ENCODE peak calls at places on chromosomes 1 and 21, in five cellular contexts. One of them, this sample, is unnamed.

GRCh38 chr1:1290238-1290731 is 10.0 kb downstream of the SCNN1D start:
- DNase-seq in mesenchymal stem cell: peak
- DNase-seq in IMR-90: no peak
- DNase-seq in neuronal stem cell: no peak
- DNase-seq in H1: no peak
- DNase-seq in this sample: peak

GRCh38 chr1:236502972-236503639 is 20.7 kb upstream of the LGALS8 start:
- DNase-seq in H1: peak
- DNase-seq in mesenchymal stem cell: peak
- DNase-seq in neuronal stem cell: peak
- DNase-seq in IMR-90: peak
- DNase-seq in this sample: peak

GRCh38 chr1:218585565-218586184 is 240.5 kb downstream of the TGFB2 start:
- DNase-seq in mesenchymal stem cell: peak
- DNase-seq in neuronal stem cell: peak
- DNase-seq in IMR-90: peak
- DNase-seq in H1: peak
- DNase-seq in this sample: no peak

GRCh38 chr1:178650950-178651461 is 74.0 kb upstream of the RALGPS2 start:
- DNase-seq in IMR-90: peak
- DNase-seq in mesenchymal stem cell: peak
- DNase-seq in H1: no peak
- DNase-seq in neuronal stem cell: no peak
- DNase-seq in this sample: no peak

GRCh38 chr1:228784191-228784590 is 48.9 kb downstream of the RHOU start:
- DNase-seq in neuronal stem cell: no peak
- DNase-seq in mesenchymal stem cell: no peak
- DNase-seq in H1: no peak
- DNase-seq in IMR-90: no peak
- DNase-seq in this sample: peak

GRCh38 chr1:2112280-2112701 is 62.1 kb downstream of the PRKCZ start:
- DNase-seq in IMR-90: no peak
- DNase-seq in neuronal stem cell: no peak
- DNase-seq in mesenchymal stem cell: no peak
- DNase-seq in H1: no peak
- DNase-seq in this sample: no peak

GRCh38 chr1:92832537-92833160 is 809 bp downstream of the RPL5 start:
- DNase-seq in H1: no peak
- DNase-seq in mesenchymal stem cell: no peak
- DNase-seq in neuronal stem cell: no peak
- DNase-seq in IMR-90: no peak
- DNase-seq in this sample: peak

GRCh38 chr1:108878678-108879077 is 1.9 kb downstream of the GPSM2 start:
- DNase-seq in IMR-90: no peak
- DNase-seq in mesenchymal stem cell: no peak
- DNase-seq in H1: no peak
- DNase-seq in neuronal stem cell: no peak
- DNase-seq in this sample: no peak

GRCh38 chr1:63713041-63713440 is 60.8 kb upstream of the ROR1 start:
- DNase-seq in mesenchymal stem cell: no peak
- DNase-seq in H1: no peak
- DNase-seq in neuronal stem cell: no peak
- DNase-seq in IMR-90: no peak
- DNase-seq in this sample: no peak

GRCh38 chr21:38980416-38981319 is 174.9 kb downstream of the ETS2 start:
- DNase-seq in IMR-90: no peak
- DNase-seq in H1: no peak
- DNase-seq in neuronal stem cell: no peak
- DNase-seq in mesenchymal stem cell: no peak
- DNase-seq in this sample: no peak

GRCh38 chr1:76330993-76331603 is 256.6 kb downstream of the ST6GALNAC3 start:
- DNase-seq in IMR-90: peak
- DNase-seq in neuronal stem cell: peak
- DNase-seq in H1: peak
- DNase-seq in mesenchymal stem cell: peak
- DNase-seq in this sample: peak

GRCh38 chr1:165875171-165875570 is 47.8 kb downstream of the UCK2 start:
- DNase-seq in mesenchymal stem cell: no peak
- DNase-seq in neuronal stem cell: no peak
- DNase-seq in IMR-90: no peak
- DNase-seq in H1: no peak
- DNase-seq in this sample: no peak

GRCh38 chr1:154272999-154273563 is 652 bp downstream of the HAX1 start:
- DNase-seq in mesenchymal stem cell: no peak
- DNase-seq in IMR-90: no peak
- DNase-seq in H1: no peak
- DNase-seq in neuronal stem cell: no peak
- DNase-seq in this sample: no peak

GRCh38 chr1:230189276-230190183 is 122.5 kb downstream of the GALNT2 start:
- DNase-seq in IMR-90: no peak
- DNase-seq in H1: no peak
- DNase-seq in neuronal stem cell: no peak
- DNase-seq in mesenchymal stem cell: no peak
- DNase-seq in this sample: no peak

GRCh38 chr1:227192163-227192562 is 126.1 kb downstream of the CDC42BPA start:
- DNase-seq in mesenchymal stem cell: peak
- DNase-seq in IMR-90: peak
- DNase-seq in neuronal stem cell: no peak
- DNase-seq in H1: peak
- DNase-seq in this sample: no peak

GRCh38 chr1:169472759-169473158 is 13.0 kb downstream of the SLC19A2 start:
- DNase-seq in H1: no peak
- DNase-seq in neuronal stem cell: no peak
- DNase-seq in mesenchymal stem cell: no peak
- DNase-seq in IMR-90: no peak
- DNase-seq in this sample: no peak

GRCh38 chr21:41656946-41657525 is 109.8 kb downstream of the RIPK4 start:
- DNase-seq in H1: no peak
- DNase-seq in mesenchymal stem cell: no peak
- DNase-seq in IMR-90: no peak
- DNase-seq in neuronal stem cell: no peak
- DNase-seq in this sample: peak

GRCh38 chr1:110746644-110747259 is 72.0 kb upstream of the KCNA3 start:
- DNase-seq in neuronal stem cell: peak
- DNase-seq in IMR-90: peak
- DNase-seq in H1: peak
- DNase-seq in mesenchymal stem cell: peak
- DNase-seq in this sample: peak

GRCh38 chr1:201894343-201895119 is 5.8 kb downstream of the SHISA4 start:
- DNase-seq in neuronal stem cell: no peak
- DNase-seq in H1: no peak
- DNase-seq in mesenchymal stem cell: no peak
- DNase-seq in IMR-90: peak
- DNase-seq in this sample: no peak

GRCh38 chr1:8378202-8378601 is 60.3 kb downstream of the SLC45A1 start:
- DNase-seq in neuronal stem cell: no peak
- DNase-seq in H1: no peak
- DNase-seq in mesenchymal stem cell: peak
- DNase-seq in IMR-90: peak
- DNase-seq in this sample: no peak

GRCh38 chr1:95084317-95085176 is 11.8 kb upstream of the ALG14 start:
- DNase-seq in mesenchymal stem cell: peak
- DNase-seq in H1: peak
- DNase-seq in IMR-90: peak
- DNase-seq in neuronal stem cell: no peak
- DNase-seq in this sample: no peak

GRCh38 chr21:26836546-26836945 is 8.7 kb downstream of the ADAMTS1 start:
- DNase-seq in H1: no peak
- DNase-seq in neuronal stem cell: no peak
- DNase-seq in mesenchymal stem cell: peak
- DNase-seq in IMR-90: no peak
- DNase-seq in this sample: no peak

GRCh38 chr1:225899044-225899925 is 10.3 kb upstream of the LEFTY1 start:
- DNase-seq in H1: peak
- DNase-seq in mesenchymal stem cell: no peak
- DNase-seq in neuronal stem cell: no peak
- DNase-seq in IMR-90: no peak
- DNase-seq in this sample: no peak

GRCh38 chr1:11245904-11246726 is 16.2 kb downstream of the MTOR start:
- DNase-seq in mesenchymal stem cell: no peak
- DNase-seq in IMR-90: no peak
- DNase-seq in H1: no peak
- DNase-seq in neuronal stem cell: no peak
- DNase-seq in this sample: no peak

GRCh38 chr1:243482237-243483022 is 226.6 kb downstream of the SDCCAG8 start:
- DNase-seq in H1: no peak
- DNase-seq in IMR-90: peak
- DNase-seq in mesenchymal stem cell: peak
- DNase-seq in neuronal stem cell: peak
- DNase-seq in this sample: peak

GRCh38 chr1:2134604-2135307 is 59.8 kb downstream of the FAAP20 start:
- DNase-seq in H1: no peak
- DNase-seq in mesenchymal stem cell: no peak
- DNase-seq in IMR-90: no peak
- DNase-seq in neuronal stem cell: no peak
- DNase-seq in this sample: peak

GRCh38 chr1:156119503-156120209 is 5.1 kb downstream of the LMNA start:
- DNase-seq in mesenchymal stem cell: peak
- DNase-seq in H1: no peak
- DNase-seq in IMR-90: peak
- DNase-seq in neuronal stem cell: no peak
- DNase-seq in this sample: peak
- H3K4me3 ChIP-seq in mesenchymal stem cell: peak
- H3K4me3 ChIP-seq in H1: no peak
- H3K4me3 ChIP-seq in IMR-90: peak
- H3K4me3 ChIP-seq in neuronal stem cell: no peak
- H3K4me3 ChIP-seq in this sample: no peak

GRCh38 chr1:32755098-32755809 is 52.7 kb upstream of the SYNC start:
- DNase-seq in mesenchymal stem cell: no peak
- DNase-seq in IMR-90: no peak
- DNase-seq in neuronal stem cell: no peak
- DNase-seq in H1: peak
- DNase-seq in this sample: no peak

GRCh38 chr1:32758177-32758794 is 55.7 kb upstream of the SYNC start:
- DNase-seq in IMR-90: no peak
- DNase-seq in H1: no peak
- DNase-seq in neuronal stem cell: no peak
- DNase-seq in mesenchymal stem cell: no peak
- DNase-seq in this sample: no peak

GRCh38 chr1:32755810-32756159 is 53.2 kb upstream of the SYNC start:
- DNase-seq in mesenchymal stem cell: no peak
- DNase-seq in IMR-90: no peak
- DNase-seq in neuronal stem cell: no peak
- DNase-seq in H1: no peak
- DNase-seq in this sample: no peak

GRCh38 chr1:32758795-32759430 is 56.3 kb upstream of the SYNC start:
- DNase-seq in mesenchymal stem cell: no peak
- DNase-seq in IMR-90: no peak
- DNase-seq in H1: no peak
- DNase-seq in neuronal stem cell: no peak
- DNase-seq in this sample: no peak

DNA sequence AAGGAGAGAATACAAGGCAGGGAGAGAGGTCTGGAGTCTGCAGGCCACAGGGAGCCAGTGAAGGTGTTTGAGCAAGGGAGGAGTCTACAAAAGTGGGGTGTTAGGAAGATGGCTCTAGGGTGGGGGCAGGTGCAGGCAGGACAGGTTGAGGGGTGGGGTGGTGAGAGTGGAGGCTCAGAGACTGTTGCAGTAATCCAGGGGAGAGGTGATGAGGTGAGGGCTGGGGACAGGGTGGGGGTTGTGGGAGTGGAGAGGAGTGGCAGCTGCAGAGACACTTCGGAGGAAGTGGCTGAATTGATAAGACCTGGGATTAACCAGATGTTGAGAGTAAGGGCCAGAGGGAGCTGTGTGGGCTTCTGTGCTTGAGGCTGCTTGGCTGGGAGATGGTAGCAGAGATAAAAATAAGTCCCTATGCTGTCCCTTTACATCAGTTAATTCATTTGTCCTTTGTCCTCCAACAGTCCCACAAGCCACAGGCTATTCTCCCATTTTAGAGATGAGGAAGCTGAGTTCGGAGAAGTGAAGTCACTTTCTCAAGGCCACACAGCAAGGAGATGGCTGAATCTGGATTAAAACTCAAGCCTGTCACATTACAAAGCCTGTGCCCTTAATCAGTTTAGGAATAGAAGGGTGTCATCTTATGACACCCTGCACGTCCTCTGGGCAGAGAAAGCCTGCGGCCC is 54.8 kb upstream of the SYNC start:
- DNase-seq in H1: no peak
- DNase-seq in IMR-90: no peak
- DNase-seq in mesenchymal stem cell: no peak
- DNase-seq in neuronal stem cell: no peak
- DNase-seq in this sample: no peak
- H4K91ac ChIP-seq in H1: no peak
- H4K91ac ChIP-seq in IMR-90: no peak
- H4K91ac ChIP-seq in mesenchymal stem cell: no peak
- H4K91ac ChIP-seq in neuronal stem cell: no peak
- H4K91ac ChIP-seq in this sample: peak

DNA sequence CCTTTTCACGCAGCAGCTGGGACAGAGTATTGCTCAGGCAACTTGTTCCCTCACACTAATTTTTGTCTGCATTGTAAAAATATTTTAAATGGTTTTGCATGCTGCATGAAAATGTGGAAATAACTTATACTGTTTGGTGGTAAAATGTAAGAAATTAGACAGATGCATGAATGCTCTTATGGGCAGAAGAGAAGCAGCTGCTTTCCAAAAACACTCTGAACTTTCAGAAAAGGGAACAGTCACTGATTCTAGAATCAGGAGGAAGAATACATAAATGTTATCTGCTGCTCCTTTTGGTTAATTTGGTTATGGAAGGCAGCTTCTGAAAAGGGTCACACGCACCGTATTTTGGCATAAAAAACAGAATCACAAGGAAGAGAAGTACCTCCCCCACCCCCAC is 87.0 kb upstream of the RUNX1 start:
- DNase-seq in neuronal stem cell: no peak
- DNase-seq in mesenchymal stem cell: no peak
- DNase-seq in IMR-90: no peak
- DNase-seq in H1: no peak
- DNase-seq in this sample: peak
- H2AFZ ChIP-seq in neuronal stem cell: no peak
- H2AFZ ChIP-seq in mesenchymal stem cell: peak
- H2AFZ ChIP-seq in IMR-90: peak
- H2AFZ ChIP-seq in H1: peak
- H2AFZ ChIP-seq in this sample: peak

DNA sequence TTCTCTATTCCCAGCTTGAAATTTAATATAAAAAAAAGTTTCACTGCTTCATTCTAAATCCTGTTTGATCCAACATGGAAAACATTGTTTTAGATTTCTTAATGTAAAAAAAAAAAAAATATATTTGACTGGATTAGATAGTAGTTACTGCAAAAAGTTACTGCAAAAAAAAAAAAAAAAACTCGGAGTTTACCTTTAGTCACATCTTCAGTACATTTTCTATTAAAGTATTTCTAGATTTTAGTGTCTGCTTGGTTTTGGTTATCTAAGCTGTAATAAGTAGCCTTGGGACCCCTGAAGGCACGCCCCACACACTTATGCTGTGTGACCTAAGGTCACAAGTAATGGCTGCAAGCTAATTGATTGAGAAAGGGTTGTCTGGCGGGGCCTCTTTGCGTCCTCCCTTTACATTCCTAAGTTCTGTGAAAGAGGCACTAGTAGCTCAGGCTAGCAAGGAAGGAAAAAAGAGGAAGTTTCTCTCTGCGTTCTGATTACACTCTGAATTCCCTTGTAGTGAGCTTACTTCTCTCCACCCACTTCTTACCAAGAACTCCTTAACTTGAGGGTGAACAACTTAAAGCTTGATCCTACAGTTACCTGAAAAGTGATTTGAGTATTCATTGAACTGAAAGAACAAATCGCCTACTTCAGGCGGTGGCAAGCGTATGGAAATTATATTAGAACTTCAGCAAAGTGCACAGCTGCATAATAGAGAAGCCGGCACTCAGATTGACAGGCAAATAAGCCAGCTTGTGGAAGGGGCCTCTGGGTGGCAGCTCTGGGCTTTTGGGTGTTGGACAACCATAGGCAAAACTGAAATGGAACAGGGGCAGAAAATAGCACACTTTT is 464.2 kb downstream of the USP25 start:
- DNase-seq in IMR-90: peak
- DNase-seq in H1: peak
- DNase-seq in mesenchymal stem cell: peak
- DNase-seq in neuronal stem cell: peak
- DNase-seq in this sample: peak
- H3K4me3 ChIP-seq in IMR-90: peak
- H3K4me3 ChIP-seq in H1: no peak
- H3K4me3 ChIP-seq in mesenchymal stem cell: peak
- H3K4me3 ChIP-seq in neuronal stem cell: peak
- H3K4me3 ChIP-seq in this sample: no peak

This sample was measured in trophoblast cell.